ENCODE peak calls at places on chromosomes 3 and 15, in five cellular contexts. One of them, this sample, is unnamed.

GRCh38 chr15:73695773-73696640 is 11.8 kb downstream of the CD276 start:
- DNase-seq in upper lobe of right lung: peak; percentile 56
- DNase-seq in foreskin fibroblast: no peak
- DNase-seq in kidney: no peak
- DNase-seq in HCT116: no peak
- DNase-seq in this sample: no peak

GRCh38 chr3:81485444-81485865 is 276.0 kb downstream of the GBE1 start:
- DNase-seq in upper lobe of right lung: no peak
- DNase-seq in foreskin fibroblast: peak; percentile 86
- DNase-seq in kidney: no peak
- DNase-seq in HCT116: no peak
- DNase-seq in this sample: peak; percentile 84

GRCh38 chr3:115806501-115806900 is 183.2 kb downstream of the GAP43 start:
- DNase-seq in upper lobe of right lung: no peak
- DNase-seq in foreskin fibroblast: peak; percentile 40
- DNase-seq in kidney: no peak
- DNase-seq in HCT116: no peak
- DNase-seq in this sample: peak; percentile 20

GRCh38 chr3:169522595-169523529 is 140.7 kb downstream of the MECOM start:
- DNase-seq in upper lobe of right lung: no peak
- DNase-seq in foreskin fibroblast: no peak
- DNase-seq in kidney: no peak
- DNase-seq in HCT116: no peak
- DNase-seq in this sample: no peak

GRCh38 chr3:96619475-96619874 is 194.9 kb upstream of the EPHA6 start:
- DNase-seq in upper lobe of right lung: peak; percentile 51
- DNase-seq in foreskin fibroblast: no peak
- DNase-seq in kidney: peak; percentile 47
- DNase-seq in HCT116: no peak
- DNase-seq in this sample: no peak

GRCh38 chr3:184595726-184596125 is 34.1 kb downstream of the EPHB3 start:
- DNase-seq in upper lobe of right lung: no peak
- DNase-seq in foreskin fibroblast: no peak
- DNase-seq in kidney: no peak
- DNase-seq in HCT116: no peak
- DNase-seq in this sample: no peak

GRCh38 chr3:195194559-195195161 is 76.3 kb downstream of the XXYLT1 start:
- DNase-seq in upper lobe of right lung: no peak
- DNase-seq in foreskin fibroblast: no peak
- DNase-seq in kidney: no peak
- DNase-seq in HCT116: no peak
- DNase-seq in this sample: no peak

GRCh38 chr3:184604039-184604955 is 42.7 kb downstream of the EPHB3 start:
- DNase-seq in upper lobe of right lung: no peak
- DNase-seq in foreskin fibroblast: no peak
- DNase-seq in kidney: no peak
- DNase-seq in HCT116: no peak
- DNase-seq in this sample: no peak

GRCh38 chr15:38885001-38885400 is 320.4 kb upstream of the RASGRP1 start:
- DNase-seq in upper lobe of right lung: no peak
- DNase-seq in foreskin fibroblast: peak; percentile 49
- DNase-seq in kidney: no peak
- DNase-seq in HCT116: no peak
- DNase-seq in this sample: peak; percentile 92

GRCh38 chr3:186974824-186975281 is 44.5 kb downstream of the ST6GAL1 start:
- DNase-seq in upper lobe of right lung: no peak
- DNase-seq in foreskin fibroblast: no peak
- DNase-seq in kidney: no peak
- DNase-seq in HCT116: no peak
- DNase-seq in this sample: no peak

GRCh38 chr3:138373695-138374094 is 25.3 kb downstream of the MRAS start:
- DNase-seq in upper lobe of right lung: peak; percentile 6
- DNase-seq in foreskin fibroblast: no peak
- DNase-seq in kidney: no peak
- DNase-seq in HCT116: no peak
- DNase-seq in this sample: no peak
- TF ChIP-seq CTCF in upper lobe of right lung: no peak
- TF ChIP-seq CTCF in foreskin fibroblast: no peak
- TF ChIP-seq CTCF in kidney: no peak
- TF ChIP-seq CTCF in HCT116: no peak
- TF ChIP-seq CTCF in this sample: no peak

DNA sequence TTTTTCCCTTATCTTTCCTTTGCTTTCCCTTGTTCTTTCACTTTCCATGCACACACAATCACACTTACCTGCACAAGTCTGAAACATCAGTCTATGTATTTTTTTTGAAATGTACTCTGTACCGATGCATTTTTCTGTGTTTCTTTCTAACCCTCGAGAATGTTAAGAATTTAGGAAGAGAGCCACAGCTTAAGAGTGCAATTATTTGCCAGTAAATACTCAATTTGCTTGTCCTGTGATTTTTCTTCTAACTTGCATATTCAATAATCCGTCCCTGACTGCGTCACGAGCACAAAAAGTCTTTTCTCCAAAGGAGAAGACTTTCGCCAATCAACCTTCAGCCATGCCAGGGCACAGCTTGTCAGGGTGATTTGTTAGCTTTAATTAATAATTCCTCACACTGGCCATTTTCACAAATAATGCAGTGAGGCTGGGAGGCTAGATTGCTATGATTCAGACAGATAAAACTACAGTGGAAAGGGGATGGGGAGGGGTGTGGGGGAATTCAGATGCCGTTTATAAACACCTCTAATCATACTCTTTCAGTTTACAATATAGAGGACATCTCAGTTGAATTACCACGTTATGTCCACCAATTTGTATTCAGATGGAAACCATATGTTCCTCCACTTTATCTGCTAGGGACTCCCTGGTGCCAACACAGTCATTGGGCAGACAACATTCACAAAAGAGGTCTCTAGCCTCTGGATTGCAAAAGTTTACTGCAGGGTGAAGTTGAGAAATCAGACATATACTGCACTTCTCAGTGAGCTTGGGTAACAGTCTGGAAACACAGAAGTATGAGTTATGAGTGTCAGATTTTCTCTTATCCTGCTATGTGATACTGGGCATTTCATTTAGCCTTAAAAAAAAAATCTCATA is 388.0 kb downstream of the ZBTB20 start:
- DNase-seq in upper lobe of right lung: no peak
- DNase-seq in foreskin fibroblast: peak; percentile 92
- DNase-seq in kidney: no peak
- DNase-seq in HCT116: no peak
- DNase-seq in this sample: peak; percentile 84
- H3K4me3 ChIP-seq in upper lobe of right lung: peak overlapping the region; percentile 46
- H3K4me3 ChIP-seq in foreskin fibroblast: peak overlapping the region; percentile 63
- H3K4me3 ChIP-seq in kidney: peak overlapping the region; percentile 95
- H3K4me3 ChIP-seq in HCT116: peak overlapping the region; percentile 62
- H3K4me3 ChIP-seq in this sample: peak overlapping the region; percentile 43

DNA sequence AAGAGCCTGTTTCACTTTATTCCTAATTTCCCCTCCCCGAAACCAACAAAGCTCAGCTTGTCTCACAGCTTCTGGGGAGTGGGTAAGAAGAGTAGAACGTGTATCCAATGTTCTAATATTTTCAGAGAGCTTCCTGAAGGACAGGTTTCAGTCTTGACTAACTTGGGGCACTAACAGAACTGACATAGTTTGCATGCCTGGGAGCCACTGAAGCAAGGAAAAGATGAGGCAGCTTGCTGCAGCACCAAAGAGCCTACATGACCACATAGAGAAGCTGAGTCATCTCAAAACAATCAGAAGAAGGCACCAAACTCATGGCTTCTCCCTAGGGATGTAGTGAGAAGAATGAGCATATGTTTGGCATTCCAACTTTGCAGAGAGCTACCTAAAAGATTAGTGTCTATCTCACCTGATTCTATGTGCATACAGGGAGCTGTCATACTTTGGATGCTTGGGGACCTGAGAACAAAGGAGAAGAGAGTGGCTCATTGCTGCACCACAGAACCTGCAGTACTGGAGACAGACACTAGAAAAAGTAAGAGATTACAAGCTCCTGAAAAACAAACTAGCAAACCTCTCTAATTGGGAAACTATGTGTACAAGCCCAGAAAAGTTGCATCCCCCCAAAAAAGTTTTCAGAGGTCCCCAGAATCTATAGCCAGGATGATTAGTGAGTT is 86.9 kb downstream of the DCLK3 start:
- DNase-seq in upper lobe of right lung: no peak
- DNase-seq in foreskin fibroblast: peak; percentile 91
- DNase-seq in kidney: no peak
- DNase-seq in HCT116: peak; percentile 29
- DNase-seq in this sample: peak; percentile 75
- TF ChIP-seq CTCF in upper lobe of right lung: no peak
- TF ChIP-seq CTCF in foreskin fibroblast: no peak
- TF ChIP-seq CTCF in kidney: no peak
- TF ChIP-seq CTCF in HCT116: no peak
- TF ChIP-seq CTCF in this sample: no peak

GRCh38 chr3:50268276-50268675 is 671 bp upstream of the SEMA3B start:
- DNase-seq in upper lobe of right lung: no peak
- DNase-seq in foreskin fibroblast: peak; percentile 35
- DNase-seq in kidney: no peak
- DNase-seq in HCT116: no peak
- DNase-seq in this sample: no peak

GRCh38 chr3:50267280-50267913 is 1.6 kb upstream of the SEMA3B start:
- DNase-seq in upper lobe of right lung: peak; percentile 86
- DNase-seq in foreskin fibroblast: peak; percentile 72
- DNase-seq in kidney: peak; percentile 93
- DNase-seq in HCT116: no peak
- DNase-seq in this sample: peak; percentile 26

GRCh38 chr3:50269460-50269859 is 513 bp downstream of the SEMA3B start:
- DNase-seq in upper lobe of right lung: no peak
- DNase-seq in foreskin fibroblast: no peak
- DNase-seq in kidney: no peak
- DNase-seq in HCT116: no peak
- DNase-seq in this sample: no peak

GRCh38 chr3:50269977-50270413 is 1.0 kb downstream of the SEMA3B start:
- DNase-seq in upper lobe of right lung: no peak
- DNase-seq in foreskin fibroblast: peak; percentile 75
- DNase-seq in kidney: no peak
- DNase-seq in HCT116: no peak
- DNase-seq in this sample: peak; percentile 49

GRCh38 chr3:50268703-50269451 is at the start of gene SEMA3B:
- DNase-seq in upper lobe of right lung: peak; percentile 89
- DNase-seq in foreskin fibroblast: peak; percentile 90
- DNase-seq in kidney: peak; percentile 97
- DNase-seq in HCT116: no peak
- DNase-seq in this sample: no peak
- H3K4me3 ChIP-seq in upper lobe of right lung: peak within 1 kb of the TSS; percentile 55
- H3K4me3 ChIP-seq in foreskin fibroblast: peak within 1 kb of the TSS; percentile 72
- H3K4me3 ChIP-seq in kidney: peak within 1 kb of the TSS; percentile 73
- H3K4me3 ChIP-seq in HCT116: peak within 1 kb of the TSS; percentile 53
- H3K4me3 ChIP-seq in this sample: no peak within 1 kb of the TSS

DNA sequence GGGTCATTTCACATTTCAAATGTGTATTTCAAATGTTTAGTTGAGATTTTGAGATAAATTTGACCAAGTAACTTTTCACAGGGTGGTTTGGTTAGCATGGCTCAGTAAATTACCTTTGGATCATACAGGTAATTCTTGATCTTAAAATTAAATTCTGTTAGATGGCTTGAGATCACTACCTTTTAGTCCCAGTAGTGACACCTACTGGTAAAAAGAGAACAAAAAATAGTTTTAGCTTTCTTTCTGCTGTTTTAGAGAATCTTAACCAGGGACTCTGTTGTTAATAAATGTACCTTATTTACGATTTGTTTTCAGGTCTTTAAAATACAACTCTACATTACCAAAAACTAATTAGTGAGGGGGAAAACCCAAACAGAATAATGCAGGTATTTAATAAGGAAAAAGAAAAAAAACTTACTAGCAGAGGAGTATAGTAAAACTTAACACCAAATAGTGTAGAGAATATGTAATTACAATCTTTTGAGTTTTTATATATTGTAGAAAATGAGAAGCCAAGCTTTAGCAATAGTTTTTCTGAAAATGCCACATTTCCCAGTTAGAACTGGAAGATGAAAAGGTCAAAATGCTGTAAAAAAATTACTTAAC is 620.3 kb upstream of the AGTR1 start:
- DNase-seq in upper lobe of right lung: no peak
- DNase-seq in foreskin fibroblast: peak; percentile 43
- DNase-seq in kidney: no peak
- DNase-seq in HCT116: peak; percentile 26
- DNase-seq in this sample: peak; percentile 54
- TF ChIP-seq CTCF in upper lobe of right lung: peak; percentile 51
- TF ChIP-seq CTCF in foreskin fibroblast: peak; percentile 36
- TF ChIP-seq CTCF in kidney: peak; percentile 44
- TF ChIP-seq CTCF in HCT116: peak; percentile 41
- TF ChIP-seq CTCF in this sample: peak; percentile 58

GRCh38 chr15:89746386-89746974 is 4.6 kb downstream of the MESP1 start:
- DNase-seq in upper lobe of right lung: no peak
- DNase-seq in foreskin fibroblast: no peak
- DNase-seq in kidney: no peak
- DNase-seq in HCT116: no peak
- DNase-seq in this sample: no peak
- H3K4me3 ChIP-seq in upper lobe of right lung: no peak overlapping the region
- H3K4me3 ChIP-seq in foreskin fibroblast: no peak overlapping the region
- H3K4me3 ChIP-seq in kidney: no peak overlapping the region
- H3K4me3 ChIP-seq in HCT116: no peak overlapping the region
- H3K4me3 ChIP-seq in this sample: no peak overlapping the region

GRCh38 chr3:906739-907138 is 186.1 kb upstream of the CNTN6 start:
- DNase-seq in upper lobe of right lung: no peak
- DNase-seq in foreskin fibroblast: no peak
- DNase-seq in kidney: no peak
- DNase-seq in HCT116: no peak
- DNase-seq in this sample: no peak

GRCh38 chr3:905217-905616 is 187.6 kb upstream of the CNTN6 start:
- DNase-seq in upper lobe of right lung: no peak
- DNase-seq in foreskin fibroblast: no peak
- DNase-seq in kidney: no peak
- DNase-seq in HCT116: no peak
- DNase-seq in this sample: no peak

DNA sequence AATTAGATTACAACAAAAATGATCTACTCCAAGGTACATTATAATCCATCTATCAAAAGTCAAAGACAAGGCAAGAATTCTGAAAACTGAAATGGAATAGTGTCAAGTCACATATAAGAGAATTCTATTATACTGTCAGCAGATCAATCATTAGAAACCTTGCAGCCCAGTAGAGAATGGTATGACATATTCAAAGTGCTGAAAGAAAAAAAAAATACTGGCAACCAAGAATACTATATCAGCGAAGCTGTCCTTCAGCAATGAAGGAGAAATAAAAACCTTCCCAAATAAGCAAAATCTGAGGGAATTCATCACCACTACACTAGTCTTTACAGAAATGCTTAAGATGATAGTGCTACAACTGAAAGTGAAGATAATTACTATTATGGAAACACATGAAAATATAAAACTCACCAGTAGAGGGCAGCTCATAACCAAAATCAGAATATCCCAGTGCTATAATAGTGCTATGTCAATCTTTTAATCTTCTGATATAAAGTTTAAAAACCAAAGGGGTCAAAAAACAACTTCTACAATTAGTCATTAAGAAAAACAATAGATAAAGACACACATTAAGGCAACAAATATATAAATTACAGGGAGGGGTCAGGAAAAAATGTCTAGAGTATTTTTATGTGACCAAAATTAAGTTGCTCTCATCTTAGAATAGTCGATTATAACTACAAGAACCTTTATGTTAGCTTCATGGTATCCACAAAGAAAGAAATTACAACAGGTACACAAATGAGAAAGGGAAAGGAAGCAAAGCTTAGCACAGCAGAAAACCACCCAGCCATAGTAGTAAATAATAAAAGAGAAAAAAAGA is 190.7 kb upstream of the CNTN6 start:
- DNase-seq in upper lobe of right lung: no peak
- DNase-seq in foreskin fibroblast: peak; percentile 9
- DNase-seq in kidney: no peak
- DNase-seq in HCT116: no peak
- DNase-seq in this sample: peak; percentile 21
- TF ChIP-seq CTCF in upper lobe of right lung: no peak
- TF ChIP-seq CTCF in foreskin fibroblast: peak; percentile 29
- TF ChIP-seq CTCF in kidney: no peak
- TF ChIP-seq CTCF in HCT116: no peak
- TF ChIP-seq CTCF in this sample: peak; percentile 47